ENCODE peak calls at places on chromosomes 6 and 20, in five cellular contexts. One of them, this sample, is unnamed.

GRCh38 chr6:24332306-24332705 is 25.6 kb downstream of the DCDC2 start:
- DNase-seq in stomach: no peak
- DNase-seq in breast epithelium: no peak
- DNase-seq in K562: no peak
- DNase-seq in GM12878: no peak
- DNase-seq in this sample: no peak

GRCh38 chr20:22652685-22653568 is 68.6 kb upstream of the FOXA2 start:
- DNase-seq in GM12878: no peak
- DNase-seq in stomach: no peak
- DNase-seq in breast epithelium: no peak
- DNase-seq in K562: no peak
- DNase-seq in this sample: no peak

GRCh38 chr6:89977808-89978748 is 83.8 kb downstream of the GJA10 start:
- DNase-seq in K562: no peak
- DNase-seq in stomach: no peak
- DNase-seq in GM12878: no peak
- DNase-seq in breast epithelium: no peak
- DNase-seq in this sample: no peak

GRCh38 chr6:26025894-26026832 is 61.1 kb upstream of the HFE start:
- DNase-seq in stomach: peak; percentile 97
- DNase-seq in K562: peak; percentile 76
- DNase-seq in GM12878: peak; percentile 89
- DNase-seq in breast epithelium: peak; percentile 94
- DNase-seq in this sample: peak; percentile 98

GRCh38 chr6:45504947-45505346 is 127.2 kb upstream of the SUPT3H start:
- DNase-seq in stomach: peak; percentile 39
- DNase-seq in breast epithelium: no peak
- DNase-seq in GM12878: no peak
- DNase-seq in K562: no peak
- DNase-seq in this sample: no peak

GRCh38 chr20:2103454-2104153 is 2.0 kb downstream of the STK35 start:
- DNase-seq in stomach: no peak
- DNase-seq in GM12878: no peak
- DNase-seq in K562: peak; percentile 18
- DNase-seq in breast epithelium: no peak
- DNase-seq in this sample: no peak

GRCh38 chr20:58851221-58851968 is 693 bp upstream of the GNAS-AS1 start:
- DNase-seq in GM12878: no peak
- DNase-seq in K562: no peak
- DNase-seq in stomach: no peak
- DNase-seq in breast epithelium: no peak
- DNase-seq in this sample: peak; percentile 44

GRCh38 chr20:1489764-1490436 is 1.3 kb downstream of the SIRPB2 start:
- DNase-seq in GM12878: no peak
- DNase-seq in stomach: no peak
- DNase-seq in breast epithelium: no peak
- DNase-seq in K562: no peak
- DNase-seq in this sample: no peak

GRCh38 chr20:18404172-18404571 is 62.7 kb downstream of the DZANK1 start:
- DNase-seq in GM12878: no peak
- DNase-seq in stomach: no peak
- DNase-seq in K562: no peak
- DNase-seq in breast epithelium: no peak
- DNase-seq in this sample: no peak

GRCh38 chr6:165649701-165650137 is 13.3 kb downstream of the PDE10A start:
- DNase-seq in breast epithelium: no peak
- DNase-seq in K562: no peak
- DNase-seq in stomach: no peak
- DNase-seq in GM12878: no peak
- DNase-seq in this sample: no peak

GRCh38 chr6:28948782-28949486 is 25.1 kb upstream of the TRIM27 start:
- DNase-seq in GM12878: no peak
- DNase-seq in stomach: no peak
- DNase-seq in breast epithelium: no peak
- DNase-seq in K562: no peak
- DNase-seq in this sample: no peak

GRCh38 chr6:96743496-96743895 is 93.8 kb downstream of the GPR63 start:
- DNase-seq in breast epithelium: no peak
- DNase-seq in GM12878: no peak
- DNase-seq in stomach: no peak
- DNase-seq in K562: no peak
- DNase-seq in this sample: no peak

GRCh38 chr6:152273002-152273401 is 364.2 kb downstream of the SYNE1 start:
- DNase-seq in K562: no peak
- DNase-seq in GM12878: no peak
- DNase-seq in stomach: no peak
- DNase-seq in breast epithelium: no peak
- DNase-seq in this sample: no peak

GRCh38 chr6:40358473-40359460 is 228.4 kb downstream of the LRFN2 start:
- DNase-seq in K562: no peak
- DNase-seq in stomach: no peak
- DNase-seq in GM12878: no peak
- DNase-seq in breast epithelium: no peak
- DNase-seq in this sample: no peak

GRCh38 chr6:113662049-113662655 is 195.0 kb upstream of the MARCKS start:
- DNase-seq in breast epithelium: no peak
- DNase-seq in GM12878: no peak
- DNase-seq in K562: no peak
- DNase-seq in stomach: no peak
- DNase-seq in this sample: no peak

GRCh38 chr20:52972190-52972937 is at the start of gene TSHZ2:
- DNase-seq in K562: no peak
- DNase-seq in GM12878: no peak
- DNase-seq in breast epithelium: peak; percentile 57
- DNase-seq in stomach: peak; percentile 44
- DNase-seq in this sample: no peak

GRCh38 chr6:30480536-30481156 is 8.7 kb upstream of the HLA-E start:
- DNase-seq in breast epithelium: no peak
- DNase-seq in GM12878: no peak
- DNase-seq in K562: no peak
- DNase-seq in stomach: no peak
- DNase-seq in this sample: no peak
- TF ChIP-seq POLR2A in breast epithelium: no peak
- TF ChIP-seq POLR2A in GM12878: no peak
- TF ChIP-seq POLR2A in K562: no peak
- TF ChIP-seq POLR2A in stomach: no peak
- TF ChIP-seq POLR2A in this sample: no peak

DNA sequence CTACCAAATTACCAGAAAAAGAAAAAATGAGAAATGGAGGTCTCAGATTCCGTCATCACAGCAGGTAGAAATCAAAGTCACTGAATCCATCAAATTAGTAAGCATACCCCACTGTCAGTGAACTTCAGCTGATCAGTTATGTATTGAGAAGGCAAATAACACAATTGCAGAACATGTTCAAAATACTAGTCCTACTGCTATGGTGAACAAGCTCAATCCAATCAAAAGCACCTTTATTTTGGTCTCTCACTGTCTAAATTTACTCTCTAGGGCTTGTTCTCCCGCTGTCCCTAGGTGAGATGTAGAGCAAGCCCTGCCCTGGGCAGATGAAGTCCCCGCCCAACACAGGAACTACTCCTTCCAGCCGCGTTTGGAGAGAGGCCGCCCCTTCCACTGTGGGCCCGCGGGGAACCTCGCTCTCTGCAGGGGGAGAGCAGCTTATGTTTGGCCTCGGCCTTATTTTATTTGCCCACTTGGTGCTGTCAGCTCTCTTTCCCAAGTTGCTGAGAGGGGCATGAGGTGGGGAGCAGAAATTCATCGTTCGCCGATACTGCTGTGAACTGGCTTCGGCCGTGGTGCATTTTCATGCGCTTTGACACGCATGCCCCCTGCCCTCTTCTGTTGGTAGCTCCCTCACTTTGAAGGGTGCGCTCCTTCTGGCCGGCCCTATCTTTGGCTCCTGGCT is 14.3 kb upstream of the MAP1LC3A start:
- DNase-seq in stomach: no peak
- DNase-seq in K562: no peak
- DNase-seq in breast epithelium: no peak
- DNase-seq in GM12878: no peak
- DNase-seq in this sample: no peak
- TF ChIP-seq POLR2A in stomach: no peak
- TF ChIP-seq POLR2A in K562: no peak
- TF ChIP-seq POLR2A in breast epithelium: no peak
- TF ChIP-seq POLR2A in GM12878: no peak
- TF ChIP-seq POLR2A in this sample: no peak

DNA sequence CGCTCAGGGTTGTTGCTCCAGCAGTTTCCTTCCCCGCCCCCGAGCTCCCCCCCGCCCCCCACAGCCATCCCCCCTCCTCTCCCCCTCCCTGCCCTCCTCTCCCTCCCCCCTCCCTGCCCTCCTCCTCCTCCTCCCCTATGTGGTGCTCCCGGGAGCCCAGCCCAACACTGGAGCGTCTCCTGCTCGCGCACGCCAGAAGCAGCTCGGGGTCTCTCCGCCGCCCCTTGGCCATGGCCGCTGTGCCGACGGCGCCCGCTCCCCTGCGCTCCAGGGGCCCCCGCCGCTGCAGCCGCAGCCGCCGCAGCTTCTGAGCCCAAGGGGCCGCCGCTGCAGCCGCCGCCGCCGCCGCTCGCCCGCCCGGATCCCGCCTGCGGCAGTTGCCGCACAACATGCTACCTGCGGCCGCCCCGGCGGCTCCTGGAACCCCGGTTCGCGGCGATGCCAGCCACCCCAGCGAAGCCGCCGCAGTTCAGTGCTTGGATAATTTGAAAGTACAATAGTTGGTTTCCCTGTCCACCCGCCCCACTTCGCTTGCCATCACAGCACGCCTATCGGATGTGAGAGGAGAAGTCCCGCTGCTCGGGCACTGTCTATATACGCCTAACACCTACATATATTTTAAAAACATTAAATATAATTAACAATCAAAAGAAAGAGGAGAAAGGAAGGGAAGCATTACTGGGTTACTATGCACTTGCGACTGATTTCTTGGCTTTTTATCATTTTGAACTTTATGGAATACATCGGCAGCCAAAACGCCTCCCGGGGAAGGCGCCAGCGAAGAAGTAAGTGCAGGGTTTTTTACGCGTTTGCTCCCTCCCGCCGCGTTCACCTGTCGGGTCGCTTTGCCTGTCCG is at the start of gene RSPO3:
- DNase-seq in GM12878: no peak
- DNase-seq in K562: no peak
- DNase-seq in breast epithelium: no peak
- DNase-seq in stomach: peak; percentile 25
- DNase-seq in this sample: no peak
- TF ChIP-seq POLR2A in GM12878: no peak
- TF ChIP-seq POLR2A in K562: no peak
- TF ChIP-seq POLR2A in breast epithelium: no peak
- TF ChIP-seq POLR2A in stomach: no peak
- TF ChIP-seq POLR2A in this sample: no peak

GRCh38 chr20:50306478-50307423 is 116.1 kb downstream of the CEBPB start:
- DNase-seq in GM12878: no peak
- DNase-seq in K562: no peak
- DNase-seq in breast epithelium: no peak
- DNase-seq in stomach: no peak
- DNase-seq in this sample: no peak

GRCh38 chr20:50308513-50309279 is 118.1 kb downstream of the CEBPB start:
- DNase-seq in stomach: peak; percentile 80
- DNase-seq in K562: peak; percentile 74
- DNase-seq in GM12878: no peak
- DNase-seq in breast epithelium: peak; percentile 77
- DNase-seq in this sample: peak; percentile 29

GRCh38 chr20:50309280-50309763 is 118.7 kb downstream of the CEBPB start:
- DNase-seq in stomach: no peak
- DNase-seq in breast epithelium: no peak
- DNase-seq in K562: no peak
- DNase-seq in GM12878: no peak
- DNase-seq in this sample: no peak

GRCh38 chr20:50309764-50310672 is 119.4 kb downstream of the CEBPB start:
- DNase-seq in breast epithelium: no peak
- DNase-seq in K562: no peak
- DNase-seq in GM12878: no peak
- DNase-seq in stomach: no peak
- DNase-seq in this sample: no peak

GRCh38 chr20:50308166-50308512 is 117.5 kb downstream of the CEBPB start:
- DNase-seq in stomach: no peak
- DNase-seq in breast epithelium: no peak
- DNase-seq in K562: no peak
- DNase-seq in GM12878: no peak
- DNase-seq in this sample: peak; percentile 29
- TF ChIP-seq POLR2A in stomach: no peak
- TF ChIP-seq POLR2A in breast epithelium: no peak
- TF ChIP-seq POLR2A in K562: no peak
- TF ChIP-seq POLR2A in GM12878: no peak
- TF ChIP-seq POLR2A in this sample: no peak

This sample was measured in erythroblast.